ENCODE peak calls at places on chromosome 15, in nine cellular contexts. W is glutamatergic neuron, L is tibial nerve, C is Calu3, U is fibroblast of mammary gland, P is HCT116, Q is IMR-90, A is dorsolateral prefrontal cortex, G is left ventricle myocardium inferior. M is an unnamed sample.

GRCh38 chr15:73457334-73457733 is 14.4 kb downstream of the REC114 start:
- DNase-seq in W (no peak), L (no peak), C (no peak), U (no peak), P (no peak), Q (no peak), A (no peak), G (no peak), M (no peak)

GRCh38 chr15:92047900-92048299 is 194.4 kb downstream of the SLCO3A1 start:
- DNase-seq in W (no peak), L (no peak), C (no peak), U (no peak), P (no peak), Q (no peak), A (no peak), G (no peak), M (no peak)

GRCh38 chr15:99466701-99467337 is 99.0 kb upstream of the MEF2A start:
- DNase-seq in W (no peak), L (no peak), C (no peak), U (peak), P (no peak), Q (no peak), A (no peak), G (no peak), M (no peak)

GRCh38 chr15:34795267-34796081 is at the start of gene ACTC1:
- DNase-seq in W (peak), L (no peak), C (peak), U (peak), P (no peak), Q (peak), A (no peak), G (peak), M (no peak)

GRCh38 chr15:51759557-51760070 is 8.2 kb downstream of the TMOD2 start:
- DNase-seq in W (no peak), L (no peak), C (no peak), U (peak), P (no peak), Q (peak), A (no peak), G (peak), M (no peak)

GRCh38 chr15:55222588-55222987 is 25.8 kb upstream of the RSL24D1 start:
- DNase-seq in W (no peak), L (no peak), C (no peak), U (no peak), P (no peak), Q (no peak), A (no peak), G (no peak), M (no peak)

GRCh38 chr15:40454904-40455391 is 14.2 kb downstream of the BAHD1 start:
- DNase-seq in W (no peak), L (no peak), C (no peak), U (peak), P (no peak), Q (peak), A (no peak), G (no peak), M (no peak)

GRCh38 chr15:58504674-58505234 is 73.0 kb downstream of the LIPC start:
- DNase-seq in W (no peak), L (no peak), C (no peak), U (no peak), P (no peak), Q (no peak), A (no peak), G (no peak), M (no peak)

GRCh38 chr15:38004218-38004848 is 69.9 kb downstream of the TMCO5A start:
- DNase-seq in W (no peak), L (no peak), C (no peak), U (no peak), P (no peak), Q (no peak), A (no peak), G (no peak), M (no peak)

GRCh38 chr15:38005949-38006800 is 71.7 kb downstream of the TMCO5A start:
- DNase-seq in W (no peak), L (no peak), C (no peak), U (no peak), P (no peak), Q (peak), A (no peak), G (no peak), M (no peak)

DNA sequence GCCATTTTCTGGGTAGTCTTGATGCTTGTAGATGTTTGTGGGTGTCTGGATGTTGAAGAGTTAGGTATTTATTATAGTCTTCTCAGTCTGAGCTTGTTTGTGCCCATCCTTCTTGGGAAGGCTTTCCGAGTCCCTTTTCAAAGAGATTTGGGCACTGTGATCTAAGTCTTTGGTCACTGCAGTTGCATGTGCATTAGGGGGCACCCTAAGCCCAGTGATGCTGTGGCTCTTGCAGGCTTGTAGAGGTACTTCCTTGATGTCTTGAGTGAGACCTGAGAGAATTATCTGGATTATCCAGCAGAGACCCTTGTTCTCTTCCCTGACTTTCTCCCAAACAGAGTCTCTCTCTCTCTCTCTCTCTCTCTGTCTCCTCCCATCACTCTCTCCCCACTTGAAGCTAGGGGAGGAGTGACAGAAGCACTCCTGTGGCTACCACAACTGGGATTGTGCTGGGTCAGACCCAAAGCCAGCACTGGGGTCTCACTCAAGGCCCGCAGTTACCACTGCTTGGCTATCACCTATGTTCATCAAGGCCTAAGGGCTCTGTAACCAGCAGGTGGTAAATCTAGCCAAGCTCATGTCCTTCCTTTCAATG is 68.5 kb downstream of the TMCO5A start:
- DNase-seq in W (peak), L (no peak), C (peak), U (peak), P (peak), Q (peak), A (peak), G (peak), M (no peak)
- TF ChIP-seq CTCF in W (no peak), L (peak), C (peak), U (peak), P (peak), Q (peak), A (peak), G (peak), M (peak)

DNA sequence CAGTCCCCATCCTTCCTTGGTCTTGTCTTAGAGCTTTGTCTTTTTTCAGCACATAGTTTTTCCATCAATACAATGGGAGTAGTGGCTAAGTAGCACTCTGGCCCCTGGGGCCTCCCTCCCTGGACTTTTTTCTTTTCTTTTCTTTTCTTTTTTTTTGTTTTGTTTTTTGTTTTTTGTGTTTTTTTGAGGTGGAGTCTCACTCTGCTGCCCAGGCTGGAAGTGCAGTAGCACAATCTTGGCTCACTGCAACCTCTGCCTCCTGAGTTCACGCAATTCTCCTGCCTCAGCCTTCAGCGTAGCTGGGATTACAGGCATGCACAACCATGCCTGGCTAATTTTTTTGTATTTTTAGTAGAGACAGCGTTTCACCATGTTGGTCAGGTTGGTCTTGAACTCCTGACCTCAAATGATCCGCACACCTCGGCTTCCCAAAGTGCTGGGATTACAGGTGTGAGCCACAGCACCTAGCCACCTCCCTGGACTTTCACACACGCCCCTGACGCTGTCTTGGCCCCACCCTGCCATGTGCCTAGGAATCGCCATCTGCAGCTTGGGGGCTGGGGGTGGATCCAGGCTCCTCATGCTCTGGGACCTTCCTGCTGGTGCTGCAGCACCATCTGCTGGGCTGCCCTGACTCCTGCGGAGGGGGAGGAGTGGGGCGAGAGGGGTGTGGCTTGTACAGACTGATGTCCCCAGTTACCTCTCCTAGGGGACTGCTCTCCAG is 2.8 kb downstream of the C15orf39 start:
- DNase-seq in W (peak), L (peak), C (peak), U (peak), P (peak), Q (peak), A (peak), G (peak), M (peak)
- TF ChIP-seq CTCF in W (peak), L (peak), C (peak), U (peak), P (peak), Q (peak), A (peak), G (peak), M (peak)

DNA sequence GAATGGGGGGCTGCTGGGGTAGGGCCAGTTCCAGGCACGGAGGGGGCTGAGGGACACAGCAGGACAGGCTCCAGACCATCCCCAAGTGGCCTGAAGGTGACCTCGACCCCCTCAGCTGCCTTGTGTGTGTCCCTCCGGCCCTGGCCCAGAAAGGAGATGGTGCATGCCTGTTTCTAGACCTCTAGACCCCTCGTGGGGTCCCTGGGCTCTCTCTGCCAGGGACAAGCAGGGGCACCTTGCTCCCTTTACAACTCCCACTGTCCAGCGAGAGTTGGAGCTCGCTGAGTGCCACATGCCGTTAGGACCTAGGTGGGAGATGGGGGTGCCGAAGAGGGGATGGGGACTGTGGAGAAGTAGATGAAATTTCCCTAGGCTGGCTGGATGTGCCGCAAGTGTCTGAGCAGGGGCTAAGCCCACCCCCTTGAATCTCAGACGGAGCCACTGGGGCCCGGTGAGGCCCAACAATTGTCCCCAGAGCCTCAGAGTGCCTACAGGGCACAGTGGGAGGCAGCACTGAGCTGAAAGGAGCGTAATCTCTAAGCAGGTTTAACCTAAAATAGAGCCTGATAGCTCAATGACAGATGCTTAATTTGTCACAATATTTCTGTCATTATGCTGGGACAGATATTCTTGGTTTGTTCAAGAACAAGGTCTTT is 23.7 kb upstream of the KLF13 start:
- DNase-seq in W (no peak), L (no peak), C (no peak), U (no peak), P (no peak), Q (no peak), A (no peak), G (no peak), M (peak)
- TF ChIP-seq CTCF in W (no peak), L (no peak), C (no peak), U (peak), P (peak), Q (no peak), A (no peak), G (peak), M (no peak)

DNA sequence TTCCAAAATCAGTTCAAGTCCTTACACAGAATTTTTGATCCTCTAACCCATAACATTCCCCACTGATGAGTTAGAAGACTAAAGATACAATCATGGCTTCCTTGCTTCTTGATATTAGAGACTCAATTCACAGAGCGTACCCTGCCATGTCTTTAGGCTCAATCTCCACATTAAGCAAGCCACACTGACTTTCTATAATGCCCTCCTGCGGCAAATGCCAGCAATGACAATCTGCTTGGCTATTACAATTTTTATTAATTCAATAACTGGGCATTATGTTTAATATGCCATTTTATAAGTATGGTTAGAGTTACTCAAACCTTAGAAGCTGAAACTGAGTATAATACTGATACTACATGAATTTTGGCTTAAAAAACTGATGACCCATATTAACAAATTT is 479.7 kb upstream of the NR2F2 start:
- DNase-seq in W (no peak), L (no peak), C (no peak), U (no peak), P (peak), Q (no peak), A (no peak), G (no peak), M (no peak)
- TF ChIP-seq CTCF in W (no peak), L (no peak), C (no peak), U (no peak), P (peak), Q (no peak), A (no peak), G (no peak), M (peak)